ENCODE peak calls at places on chromosomes 3 and 15, in four cellular contexts. U, K, D and I are unnamed samples. For H3K4me1, the result is how much of the 10 kb centered on the place peaks cover.

GRCh38 chr15:39432935-39433334 is 147.9 kb upstream of the THBS1 start:
- DNase-seq in U (no peak), K (no peak), D (no peak), I (no peak)

GRCh38 chr3:53287413-53287734 is 31.6 kb upstream of the TKT start:
- DNase-seq in U (no peak), K (no peak), D (no peak), I (no peak)

GRCh38 chr3:162721736-162722135 is 1225.1 kb downstream of the OTOL1 start:
- DNase-seq in U (no peak), K (no peak), D (no peak), I (no peak)

GRCh38 chr15:42158941-42159340 is 2.5 kb upstream of the PLA2G4F start:
- DNase-seq in U (no peak), K (no peak), D (no peak), I (peak)

GRCh38 chr3:79516795-79517194 is 251.0 kb downstream of the ROBO1 start:
- DNase-seq in U (no peak), K (no peak), D (no peak), I (no peak)

GRCh38 chr3:134617608-134618472 is 33.0 kb downstream of the KY start:
- DNase-seq in U (no peak), K (no peak), D (no peak), I (no peak)

GRCh38 chr3:154304116-154304786 is 20.0 kb downstream of the DHX36 start:
- DNase-seq in U (no peak), K (no peak), D (no peak), I (no peak)

GRCh38 chr3:197117107-197117506 is 87.5 kb upstream of the MELTF start:
- DNase-seq in U (no peak), K (no peak), D (no peak), I (no peak)

GRCh38 chr3:806006-806405 is 286.8 kb upstream of the CNTN6 start:
- DNase-seq in U (no peak), K (no peak), D (no peak), I (no peak)

GRCh38 chr3:62956411-62956810 is 81.2 kb upstream of the CADPS start:
- DNase-seq in U (no peak), K (no peak), D (no peak), I (no peak)

DNA sequence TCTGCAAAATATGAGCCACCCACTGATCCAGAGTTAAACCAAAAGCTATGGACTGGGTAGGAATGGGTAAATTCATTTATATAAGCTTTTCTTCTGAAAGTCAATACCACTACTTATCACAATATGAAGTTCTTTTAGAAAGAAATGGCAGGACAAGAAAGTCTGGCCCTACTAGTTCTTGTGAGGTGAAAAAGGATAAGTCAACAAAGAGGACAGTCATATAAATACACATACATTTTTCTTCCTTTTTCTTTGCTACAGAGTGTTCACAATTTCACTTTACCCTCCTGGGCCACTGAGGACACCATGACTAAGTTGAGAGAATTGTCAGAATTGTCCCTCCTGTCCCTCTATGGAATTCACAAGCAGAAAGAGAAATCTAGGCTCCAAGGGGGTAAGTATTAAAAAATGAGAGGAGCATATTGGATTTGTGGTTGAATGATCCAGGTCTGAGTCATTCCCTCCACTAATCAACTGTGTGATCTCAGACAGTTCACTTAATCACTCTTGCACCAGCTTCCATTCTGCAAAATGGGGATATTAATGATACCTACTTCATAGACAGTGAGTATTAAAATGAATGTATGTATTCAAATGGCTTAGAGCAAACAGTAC is 27.6 kb downstream of the ACP3 start:
- DNase-seq in U (no peak), K (no peak), D (no peak), I (no peak)
- H3K27ac ChIP-seq in U (no peak), K (no peak), D (no peak), I (no peak)

GRCh38 chr3:14405120-14405885 is 2.9 kb downstream of the SLC6A6 start:
- DNase-seq in U (no peak), K (no peak), D (no peak), I (no peak)

GRCh38 chr3:14407203-14407602 is 4.8 kb downstream of the SLC6A6 start:
- DNase-seq in U (no peak), K (no peak), D (no peak), I (no peak)

GRCh38 chr3:14406762-14407161 is 4.4 kb downstream of the SLC6A6 start:
- DNase-seq in U (no peak), K (no peak), D (no peak), I (no peak)

GRCh38 chr3:14405886-14406238 is 3.5 kb downstream of the SLC6A6 start:
- DNase-seq in U (no peak), K (peak), D (no peak), I (no peak)

DNA sequence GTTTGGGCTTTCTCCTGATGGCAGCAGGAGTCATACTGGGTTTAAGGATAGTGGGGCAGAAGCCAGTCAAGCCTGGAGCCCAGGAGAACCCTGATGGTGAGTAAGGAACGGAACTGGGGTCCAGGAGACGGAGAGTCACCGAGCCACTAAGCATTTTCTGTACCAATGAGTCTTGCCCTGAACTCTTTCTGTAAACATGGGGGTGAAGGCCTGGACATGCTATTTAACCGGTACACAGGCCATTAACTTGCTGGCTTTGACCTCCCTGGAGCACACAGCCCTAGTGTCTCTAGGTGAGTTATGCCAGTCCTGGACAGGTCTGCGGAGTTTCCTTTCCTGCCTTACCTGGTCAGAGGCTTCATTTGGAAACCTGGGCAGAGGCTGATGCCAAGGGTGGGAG is 3.9 kb downstream of the SLC6A6 start:
- DNase-seq in U (no peak), K (no peak), D (no peak), I (no peak)
- H3K4me1 ChIP-seq in U (half or more), K (under half), D (under half), I (under half)

GRCh38 chr15:67839929-67840746 is at the start of gene RNU6-1:
- DNase-seq in U (peak), K (peak), D (peak), I (peak)
- TF ChIP-seq POLR2A in U (peak), K (peak), D (peak), I (peak)

DNA sequence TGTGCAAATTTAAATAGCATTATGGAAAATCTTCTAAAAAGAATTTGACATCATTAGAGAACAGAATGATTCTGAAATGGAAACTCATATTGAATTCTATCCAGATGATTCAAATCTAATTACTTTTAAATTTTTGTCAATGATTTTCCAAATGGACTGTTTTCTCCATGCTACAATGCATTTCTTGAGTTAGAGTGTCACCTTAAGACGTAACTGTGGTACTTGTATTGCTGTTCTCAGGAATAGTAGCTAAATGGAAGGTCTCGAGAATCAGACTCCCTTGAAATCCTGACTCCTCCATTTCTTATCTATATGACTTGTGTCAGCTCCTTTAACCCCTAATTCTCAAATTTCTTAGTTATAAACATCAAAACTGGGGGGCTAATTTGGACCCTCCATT is 102.3 kb downstream of the P2RY1 start:
- DNase-seq in U (no peak), K (no peak), D (no peak), I (no peak)
- H3K27ac ChIP-seq in U (no peak), K (no peak), D (no peak), I (no peak)

GRCh38 chr3:50163572-50163971 is 8.4 kb downstream of the SEMA3F start:
- DNase-seq in U (no peak), K (no peak), D (no peak), I (no peak)
- H3K4me1 ChIP-seq in U (half or more), K (under half), D (under half), I (half or more)

GRCh38 chr3:12810963-12811362 is 14.5 kb downstream of the CAND2 start:
- DNase-seq in U (no peak), K (no peak), D (no peak), I (no peak)

GRCh38 chr3:12808587-12808986 is 12.1 kb downstream of the CAND2 start:
- DNase-seq in U (no peak), K (no peak), D (no peak), I (no peak)

GRCh38 chr3:12809001-12809400 is 12.5 kb downstream of the CAND2 start:
- DNase-seq in U (no peak), K (no peak), D (no peak), I (no peak)

GRCh38 chr3:12809435-12809834 is 13.0 kb downstream of the CAND2 start:
- DNase-seq in U (no peak), K (no peak), D (no peak), I (no peak)

GRCh38 chr3:12810013-12810780 is 13.7 kb downstream of the CAND2 start:
- DNase-seq in U (peak), K (peak), D (peak), I (peak)
- TF ChIP-seq POLR2A in U (no peak), K (peak), D (peak), I (no peak)

GRCh38 chr3:127336086-127336485 is 48.2 kb upstream of the PRR20G start:
- DNase-seq in U (no peak), K (no peak), D (no peak), I (no peak)
- H3K27ac ChIP-seq in U (no peak), K (no peak), D (no peak), I (no peak)

GRCh38 chr15:63349156-63349555 is 32.5 kb downstream of the CA12 start:
- DNase-seq in U (no peak), K (no peak), D (no peak), I (no peak)

GRCh38 chr15:63349621-63350020 is 32.0 kb downstream of the CA12 start:
- DNase-seq in U (no peak), K (no peak), D (no peak), I (no peak)

GRCh38 chr15:63350178-63350621 is 31.4 kb downstream of the CA12 start:
- DNase-seq in U (no peak), K (no peak), D (peak), I (no peak)

GRCh38 chr15:63347074-63347859 is 34.4 kb downstream of the CA12 start:
- DNase-seq in U (no peak), K (no peak), D (no peak), I (no peak)

GRCh38 chr15:63348392-63348791 is 33.3 kb downstream of the CA12 start:
- DNase-seq in U (peak), K (peak), D (peak), I (no peak)
- H3K4me1 ChIP-seq in U (half or more), K (under half), D (under half), I (under half)